ENCODE peak calls at places on chromosome 17, in four cellular contexts. One of them, this sample, is unnamed.

GRCh38 chr17:1446201-1446600 is 9.8 kb downstream of the CRK start:
- DNase-seq in C1 segment of cervical spinal cord: no peak
- DNase-seq in fibroblast of the aortic adventitia: no peak
- DNase-seq in posterior vena cava: no peak
- DNase-seq in this sample: no peak

GRCh38 chr17:42608692-42609181 is 437 bp downstream of the RETREG3 start:
- DNase-seq in C1 segment of cervical spinal cord: no peak
- DNase-seq in fibroblast of the aortic adventitia: no peak
- DNase-seq in posterior vena cava: no peak
- DNase-seq in this sample: no peak

GRCh38 chr17:45092932-45093430 is 31.9 kb downstream of the NMT1 start:
- DNase-seq in posterior vena cava: peak
- DNase-seq in C1 segment of cervical spinal cord: peak
- DNase-seq in fibroblast of the aortic adventitia: peak
- DNase-seq in this sample: no peak

GRCh38 chr17:75707096-75707720 is 14.1 kb upstream of the ITGB4 start:
- DNase-seq in posterior vena cava: no peak
- DNase-seq in fibroblast of the aortic adventitia: peak
- DNase-seq in C1 segment of cervical spinal cord: no peak
- DNase-seq in this sample: no peak

GRCh38 chr17:65807361-65807760 is 245.9 kb upstream of the AXIN2 start:
- DNase-seq in C1 segment of cervical spinal cord: no peak
- DNase-seq in posterior vena cava: no peak
- DNase-seq in fibroblast of the aortic adventitia: no peak
- DNase-seq in this sample: no peak

GRCh38 chr17:74008196-74008595 is 195.3 kb upstream of the RPL38 start:
- DNase-seq in fibroblast of the aortic adventitia: no peak
- DNase-seq in posterior vena cava: no peak
- DNase-seq in C1 segment of cervical spinal cord: no peak
- DNase-seq in this sample: peak

GRCh38 chr17:67400193-67400592 is 23.1 kb downstream of the PITPNC1 start:
- DNase-seq in fibroblast of the aortic adventitia: no peak
- DNase-seq in posterior vena cava: no peak
- DNase-seq in C1 segment of cervical spinal cord: no peak
- DNase-seq in this sample: no peak

GRCh38 chr17:32498362-32498761 is 11.6 kb downstream of the CDK5R1 start:
- DNase-seq in C1 segment of cervical spinal cord: no peak
- DNase-seq in fibroblast of the aortic adventitia: no peak
- DNase-seq in posterior vena cava: no peak
- DNase-seq in this sample: no peak

GRCh38 chr17:28889996-28890395 is 7.5 kb downstream of the FLOT2 start:
- DNase-seq in C1 segment of cervical spinal cord: no peak
- DNase-seq in posterior vena cava: no peak
- DNase-seq in fibroblast of the aortic adventitia: peak
- DNase-seq in this sample: no peak

GRCh38 chr17:81160306-81160705 is 5.0 kb upstream of the PVALEF start:
- DNase-seq in posterior vena cava: peak
- DNase-seq in C1 segment of cervical spinal cord: no peak
- DNase-seq in fibroblast of the aortic adventitia: no peak
- DNase-seq in this sample: no peak

GRCh38 chr17:60333628-60334031 is 58.3 kb downstream of the USP32 start:
- DNase-seq in posterior vena cava: no peak
- DNase-seq in fibroblast of the aortic adventitia: no peak
- DNase-seq in C1 segment of cervical spinal cord: no peak
- DNase-seq in this sample: no peak

GRCh38 chr17:2398188-2398587 is 2.7 kb downstream of the MNT start:
- DNase-seq in C1 segment of cervical spinal cord: no peak
- DNase-seq in posterior vena cava: no peak
- DNase-seq in fibroblast of the aortic adventitia: no peak
- DNase-seq in this sample: no peak

GRCh38 chr17:53749178-53749577 is 73.5 kb upstream of the KIF2B start:
- DNase-seq in posterior vena cava: no peak
- DNase-seq in C1 segment of cervical spinal cord: no peak
- DNase-seq in fibroblast of the aortic adventitia: peak
- DNase-seq in this sample: no peak

GRCh38 chr17:60863892-60864673 is 186.4 kb downstream of the BCAS3 start:
- DNase-seq in fibroblast of the aortic adventitia: peak
- DNase-seq in C1 segment of cervical spinal cord: no peak
- DNase-seq in posterior vena cava: no peak
- DNase-seq in this sample: no peak

GRCh38 chr17:12342609-12343248 is 322.1 kb downstream of the MAP2K4 start:
- DNase-seq in fibroblast of the aortic adventitia: peak
- DNase-seq in posterior vena cava: no peak
- DNase-seq in C1 segment of cervical spinal cord: no peak
- DNase-seq in this sample: no peak

GRCh38 chr17:42120161-42121065 is 754 bp downstream of the KAT2A start:
- DNase-seq in posterior vena cava: no peak
- DNase-seq in C1 segment of cervical spinal cord: no peak
- DNase-seq in fibroblast of the aortic adventitia: no peak
- DNase-seq in this sample: no peak

GRCh38 chr17:15408803-15409202 is 58.6 kb downstream of the CDRT4 start:
- DNase-seq in fibroblast of the aortic adventitia: no peak
- DNase-seq in C1 segment of cervical spinal cord: no peak
- DNase-seq in posterior vena cava: no peak
- DNase-seq in this sample: no peak

GRCh38 chr17:77966476-77966875 is 8.0 kb downstream of the TNRC6C start:
- DNase-seq in posterior vena cava: no peak
- DNase-seq in fibroblast of the aortic adventitia: no peak
- DNase-seq in C1 segment of cervical spinal cord: no peak
- DNase-seq in this sample: no peak

GRCh38 chr17:1714980-1715802 is 5.0 kb upstream of the TLCD2 start:
- DNase-seq in C1 segment of cervical spinal cord: peak
- DNase-seq in posterior vena cava: peak
- DNase-seq in fibroblast of the aortic adventitia: peak
- DNase-seq in this sample: no peak

GRCh38 chr17:57442401-57442823 is 186.1 kb downstream of the MSI2 start:
- DNase-seq in posterior vena cava: peak
- DNase-seq in C1 segment of cervical spinal cord: no peak
- DNase-seq in fibroblast of the aortic adventitia: no peak
- DNase-seq in this sample: no peak

GRCh38 chr17:48909796-48910195 is 1.6 kb downstream of the UBE2Z start:
- DNase-seq in C1 segment of cervical spinal cord: no peak
- DNase-seq in posterior vena cava: peak
- DNase-seq in fibroblast of the aortic adventitia: no peak
- DNase-seq in this sample: no peak

GRCh38 chr17:69523252-69523861 is 108.9 kb downstream of the MAP2K6 start:
- DNase-seq in C1 segment of cervical spinal cord: no peak
- DNase-seq in posterior vena cava: no peak
- DNase-seq in fibroblast of the aortic adventitia: peak
- DNase-seq in this sample: no peak

GRCh38 chr17:1867307-1867706 is 37.5 kb downstream of the RPA1 start:
- DNase-seq in fibroblast of the aortic adventitia: no peak
- DNase-seq in posterior vena cava: no peak
- DNase-seq in C1 segment of cervical spinal cord: no peak
- DNase-seq in this sample: no peak

GRCh38 chr17:2975469-2975958 is 87.9 kb downstream of the OR1D5 start:
- DNase-seq in fibroblast of the aortic adventitia: peak
- DNase-seq in posterior vena cava: no peak
- DNase-seq in C1 segment of cervical spinal cord: no peak
- DNase-seq in this sample: no peak

GRCh38 chr17:16941643-16942042 is 30.3 kb downstream of the TNFRSF13B start:
- DNase-seq in posterior vena cava: no peak
- DNase-seq in C1 segment of cervical spinal cord: no peak
- DNase-seq in fibroblast of the aortic adventitia: peak
- DNase-seq in this sample: no peak

GRCh38 chr17:7404737-7405412 is 978 bp upstream of the TMEM256 start:
- DNase-seq in posterior vena cava: peak
- DNase-seq in C1 segment of cervical spinal cord: peak
- DNase-seq in fibroblast of the aortic adventitia: peak
- DNase-seq in this sample: no peak

GRCh38 chr17:61770752-61771533 is 92.4 kb downstream of the BRIP1 start:
- DNase-seq in fibroblast of the aortic adventitia: peak
- DNase-seq in posterior vena cava: no peak
- DNase-seq in C1 segment of cervical spinal cord: no peak
- DNase-seq in this sample: no peak

GRCh38 chr17:47733047-47733413 is at the start of gene TBX21:
- DNase-seq in C1 segment of cervical spinal cord: no peak
- DNase-seq in fibroblast of the aortic adventitia: no peak
- DNase-seq in posterior vena cava: peak
- DNase-seq in this sample: peak

GRCh38 chr17:29593546-29594440 is 861 bp downstream of the ANKRD13B start:
- DNase-seq in fibroblast of the aortic adventitia: no peak
- DNase-seq in C1 segment of cervical spinal cord: no peak
- DNase-seq in posterior vena cava: no peak
- DNase-seq in this sample: no peak

GRCh38 chr17:13970531-13970930 is 98.8 kb upstream of the COX10 start:
- DNase-seq in C1 segment of cervical spinal cord: no peak
- DNase-seq in posterior vena cava: no peak
- DNase-seq in fibroblast of the aortic adventitia: no peak
- DNase-seq in this sample: no peak

GRCh38 chr17:50103941-50104340 is 8.8 kb downstream of the PDK2 start:
- DNase-seq in posterior vena cava: no peak
- DNase-seq in C1 segment of cervical spinal cord: no peak
- DNase-seq in fibroblast of the aortic adventitia: no peak
- DNase-seq in this sample: no peak

GRCh38 chr17:76726766-76727718 is at the start of gene METTL23:
- DNase-seq in fibroblast of the aortic adventitia: peak
- DNase-seq in C1 segment of cervical spinal cord: peak
- DNase-seq in posterior vena cava: peak
- DNase-seq in this sample: peak

GRCh38 chr17:27748360-27748825 is 51.9 kb downstream of the NOS2 start:
- DNase-seq in fibroblast of the aortic adventitia: no peak
- DNase-seq in posterior vena cava: no peak
- DNase-seq in C1 segment of cervical spinal cord: no peak
- DNase-seq in this sample: no peak

GRCh38 chr17:15265131-15265530 is at the start of gene PMP22:
- DNase-seq in posterior vena cava: no peak
- DNase-seq in fibroblast of the aortic adventitia: peak
- DNase-seq in C1 segment of cervical spinal cord: no peak
- DNase-seq in this sample: no peak

GRCh38 chr17:2980211-2980903 is 83.0 kb downstream of the OR1D5 start:
- DNase-seq in fibroblast of the aortic adventitia: no peak
- DNase-seq in C1 segment of cervical spinal cord: no peak
- DNase-seq in posterior vena cava: peak
- DNase-seq in this sample: no peak

GRCh38 chr17:4766199-4766598 is 5.5 kb upstream of the TM4SF5 start:
- DNase-seq in C1 segment of cervical spinal cord: no peak
- DNase-seq in fibroblast of the aortic adventitia: no peak
- DNase-seq in posterior vena cava: no peak
- DNase-seq in this sample: no peak

GRCh38 chr17:28717578-28718316 is at the start of gene RAB34:
- DNase-seq in posterior vena cava: peak
- DNase-seq in fibroblast of the aortic adventitia: peak
- DNase-seq in C1 segment of cervical spinal cord: peak
- DNase-seq in this sample: no peak

GRCh38 chr17:67157732-67158639 is 87.0 kb downstream of the HELZ start:
- DNase-seq in fibroblast of the aortic adventitia: peak
- DNase-seq in posterior vena cava: no peak
- DNase-seq in C1 segment of cervical spinal cord: no peak
- DNase-seq in this sample: peak

GRCh38 chr17:82754297-82755208 is 2.7 kb downstream of the TBCD start:
- DNase-seq in posterior vena cava: no peak
- DNase-seq in C1 segment of cervical spinal cord: no peak
- DNase-seq in fibroblast of the aortic adventitia: no peak
- DNase-seq in this sample: no peak

GRCh38 chr17:30921544-30922196 is at the start of gene ADAP2:
- DNase-seq in posterior vena cava: peak
- DNase-seq in C1 segment of cervical spinal cord: no peak
- DNase-seq in fibroblast of the aortic adventitia: no peak
- DNase-seq in this sample: no peak